ENCODE peak calls at places on chromosomes 4 and X, in four cellular contexts. C is tibial nerve, F is fibroblast of lung, D is esophagus squamous epithelium. Z is an unnamed sample. For H3K4me1, the result is how much of the 10 kb centered on the place peaks cover.

GRCh38 chr4:160091631-160092030 is 988.8 kb downstream of the RAPGEF2 start:
- DNase-seq in C (no peak), D (no peak), F (no peak), Z (no peak)

GRCh38 chr4:4969298-4969697 is 50.0 kb downstream of the CYTL1 start:
- DNase-seq in D (no peak), F (peak), C (peak), Z (no peak)

GRCh38 chr4:168188754-168189153 is 96.4 kb downstream of the ANXA10 start:
- DNase-seq in C (no peak), F (no peak), D (no peak), Z (no peak)

GRCh38 chrX:16096131-16096530 is 27.2 kb upstream of the GRPR start:
- DNase-seq in D (no peak), F (no peak), C (no peak), Z (no peak)

GRCh38 chrX:35699642-35700041 is 98.5 kb upstream of the MAGEB16 start:
- DNase-seq in C (no peak), F (no peak), D (no peak), Z (no peak)

GRCh38 chr4:4412661-4413372 is 25.9 kb downstream of the NSG1 start:
- DNase-seq in D (no peak), C (no peak), F (no peak), Z (no peak)

GRCh38 chrX:7054219-7055206 is 93.0 kb upstream of the STS start:
- DNase-seq in D (no peak), C (no peak), F (no peak), Z (no peak)

GRCh38 chrX:130994671-130995070 is 63.5 kb upstream of the ARHGAP36 start:
- DNase-seq in D (no peak), C (no peak), F (no peak), Z (no peak)

GRCh38 chr4:52655505-52655904 is 3.6 kb downstream of the USP46 start:
- DNase-seq in F (no peak), C (no peak), D (no peak), Z (no peak)

GRCh38 chr4:6235012-6235411 is 34.6 kb upstream of the WFS1 start:
- DNase-seq in D (no peak), F (no peak), C (no peak), Z (no peak)

GRCh38 chr4:138494931-138495330 is 252.8 kb upstream of the SLC7A11 start:
- DNase-seq in D (no peak), F (peak), C (no peak), Z (no peak)

GRCh38 chr4:156972370-156972980 is 876 bp upstream of the PDGFC start:
- DNase-seq in F (no peak), C (no peak), D (no peak), Z (no peak)

GRCh38 chrX:119398587-119398973 is 556 bp upstream of the SLC25A43 start:
- DNase-seq in F (peak), C (no peak), D (no peak), Z (no peak)
- H3K27ac ChIP-seq in F (peak), C (peak), D (peak), Z (peak)

DNA sequence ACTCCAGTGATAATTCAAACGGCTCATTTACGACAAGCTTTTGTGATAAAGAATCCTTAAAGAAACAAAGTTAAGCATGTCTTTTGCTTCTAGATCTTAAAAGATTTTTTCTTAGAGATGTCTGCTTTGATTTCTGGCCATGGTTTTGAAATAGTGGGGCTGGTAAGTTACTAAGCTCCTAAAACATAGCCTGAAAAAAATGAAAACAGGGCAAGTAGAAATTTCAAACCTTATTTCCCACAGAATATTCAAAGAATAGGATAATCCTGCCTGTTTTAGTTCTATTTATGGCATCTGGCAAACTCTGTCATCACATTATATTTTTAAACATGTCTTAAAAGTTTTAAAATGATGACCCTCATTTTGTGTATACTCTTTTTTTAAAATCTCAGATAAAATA is 318.3 kb downstream of the ARHGAP24 start:
- DNase-seq in F (no peak), D (no peak), C (no peak), Z (no peak)
- H3K4me1 ChIP-seq in F (under half), D (under half), C (under half), Z (under half)

DNA sequence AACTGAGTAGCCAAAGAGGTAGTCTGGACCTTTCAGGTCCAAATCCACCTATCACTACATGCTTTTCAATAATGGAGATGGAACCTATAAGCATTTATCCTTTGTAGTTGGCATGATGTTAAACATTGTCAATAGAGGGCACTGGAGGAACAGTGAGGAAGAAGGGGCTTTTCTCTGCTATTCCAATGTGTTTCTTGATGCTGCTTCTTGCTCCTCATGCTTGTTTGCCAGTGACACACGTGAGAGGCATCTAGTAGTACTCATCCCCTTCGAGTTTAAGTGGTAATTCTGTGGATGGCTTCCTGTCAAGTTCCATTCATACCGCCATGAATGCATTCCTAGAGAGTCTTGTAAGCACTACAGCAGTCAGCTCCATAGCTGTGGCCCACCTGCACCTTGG is 84.0 kb downstream of the NAA11 start:
- DNase-seq in F (peak), C (no peak), D (no peak), Z (no peak)
- H3K27ac ChIP-seq in F (no peak), C (no peak), D (no peak), Z (no peak)

GRCh38 chr4:10090467-10091250 is 25.9 kb downstream of the WDR1 start:
- DNase-seq in F (no peak), C (no peak), D (no peak), Z (no peak)
- H3K4me1 ChIP-seq in F (under half), C (under half), D (under half), Z (under half)

GRCh38 chr4:114615435-114615834 is 16.8 kb downstream of the UGT8 start:
- DNase-seq in C (no peak), D (no peak), F (no peak), Z (no peak)
- H3K27ac ChIP-seq in C (no peak), D (no peak), F (no peak), Z (no peak)

GRCh38 chr4:89682808-89683207 is 154.2 kb downstream of the SNCA start:
- DNase-seq in D (no peak), C (no peak), F (no peak), Z (no peak)
- H3K4me1 ChIP-seq in D (under half), C (under half), F (under half), Z (under half)